ENCODE peak calls at places on chromosomes 13 and 19, in five cellular contexts. One of them, this sample, is unnamed.

GRCh38 chr19:7262470-7262869 is 31.7 kb downstream of the INSR start:
- DNase-seq in RWPE1: no peak
- DNase-seq in epithelial cell of esophagus: no peak
- DNase-seq in amniotic epithelial cell: no peak
- DNase-seq in ELF-1: no peak
- DNase-seq in this sample: no peak

GRCh38 chr19:1455336-1456120 is 5.6 kb downstream of the APC2 start:
- DNase-seq in epithelial cell of esophagus: peak
- DNase-seq in ELF-1: peak
- DNase-seq in RWPE1: peak
- DNase-seq in amniotic epithelial cell: peak
- DNase-seq in this sample: peak

GRCh38 chr19:15265849-15266248 is 33.6 kb upstream of the EPHX3 start:
- DNase-seq in ELF-1: no peak
- DNase-seq in epithelial cell of esophagus: peak
- DNase-seq in amniotic epithelial cell: peak
- DNase-seq in RWPE1: peak
- DNase-seq in this sample: peak

GRCh38 chr13:44752184-44752583 is 176.1 kb upstream of the TSC22D1 start:
- DNase-seq in ELF-1: no peak
- DNase-seq in epithelial cell of esophagus: no peak
- DNase-seq in amniotic epithelial cell: no peak
- DNase-seq in RWPE1: no peak
- DNase-seq in this sample: peak

GRCh38 chr13:77878186-77878585 is 40.4 kb downstream of the EDNRB start:
- DNase-seq in ELF-1: no peak
- DNase-seq in RWPE1: no peak
- DNase-seq in epithelial cell of esophagus: no peak
- DNase-seq in amniotic epithelial cell: no peak
- DNase-seq in this sample: no peak

GRCh38 chr19:38559428-38560401 is 58.0 kb downstream of the MAP4K1 start:
- DNase-seq in epithelial cell of esophagus: peak
- DNase-seq in ELF-1: no peak
- DNase-seq in amniotic epithelial cell: peak
- DNase-seq in RWPE1: peak
- DNase-seq in this sample: peak

GRCh38 chr19:46812898-46813569 is 24.6 kb upstream of the SLC1A5 start:
- DNase-seq in ELF-1: peak
- DNase-seq in amniotic epithelial cell: no peak
- DNase-seq in epithelial cell of esophagus: no peak
- DNase-seq in RWPE1: no peak
- DNase-seq in this sample: no peak

GRCh38 chr19:3503036-3503572 is 2.6 kb upstream of the DOHH start:
- DNase-seq in amniotic epithelial cell: peak
- DNase-seq in epithelial cell of esophagus: no peak
- DNase-seq in ELF-1: no peak
- DNase-seq in RWPE1: no peak
- DNase-seq in this sample: peak

GRCh38 chr19:11481777-11482383 is 1.0 kb upstream of the ELAVL3 start:
- DNase-seq in amniotic epithelial cell: peak
- DNase-seq in epithelial cell of esophagus: peak
- DNase-seq in RWPE1: peak
- DNase-seq in ELF-1: peak
- DNase-seq in this sample: peak